ENCODE peak calls at places on chromosomes 4 and X, in seven cellular contexts. W is sigmoid colon, C is SK-N-SH, V is suprapubic skin, F is stomach, Z is transverse colon, N is esophagus muscularis mucosa. O is an unnamed sample.

GRCh38 chr4:68871772-68872441 is 56.1 kb downstream of the UGT2B10 start:
- DNase-seq in W (no peak), C (no peak), V (no peak), F (no peak), Z (no peak), N (no peak), O (no peak)

GRCh38 chr4:41156574-41156973 is 57.8 kb downstream of the APBB2 start:
- DNase-seq in W (no peak), C (no peak), V (no peak), F (no peak), Z (no peak), N (no peak), O (no peak)

GRCh38 chr4:11178433-11178832 is 250.3 kb downstream of the HS3ST1 start:
- DNase-seq in W (no peak), C (no peak), V (no peak), F (no peak), Z (no peak), N (no peak), O (no peak)

GRCh38 chrX:155216940-155217450 is 735 bp downstream of the VBP1 start:
- DNase-seq in W (no peak), C (peak), V (no peak), F (no peak), Z (no peak), N (no peak), O (no peak)

GRCh38 chr4:3442959-3443749 is 1.4 kb downstream of the HGFAC start:
- DNase-seq in W (no peak), C (peak), V (no peak), F (peak), Z (peak), N (no peak), O (peak)

GRCh38 chr4:54547299-54548097 is 110.3 kb upstream of the KIT start:
- DNase-seq in W (no peak), C (no peak), V (no peak), F (peak), Z (peak), N (no peak), O (no peak)

GRCh38 chrX:53088136-53088974 is 5.6 kb upstream of the KANTR start:
- DNase-seq in W (peak), C (peak), V (peak), F (peak), Z (peak), N (peak), O (peak)

GRCh38 chrX:105460366-105460765 is 239.9 kb upstream of the TEX13A start:
- DNase-seq in W (no peak), C (no peak), V (no peak), F (no peak), Z (no peak), N (no peak), O (no peak)

GRCh38 chrX:109710181-109710580 is 22.9 kb downstream of the ACSL4 start:
- DNase-seq in W (no peak), C (no peak), V (no peak), F (no peak), Z (no peak), N (no peak), O (no peak)

GRCh38 chr4:127783026-127783769 is 1.1 kb downstream of the HSPA4L start:
- DNase-seq in W (peak), C (peak), V (peak), F (peak), Z (peak), N (peak), O (no peak)

GRCh38 chr4:152956650-152957436 is 20.7 kb downstream of the FHDC1 start:
- DNase-seq in W (no peak), C (no peak), V (no peak), F (peak), Z (peak), N (no peak), O (no peak)

GRCh38 chr4:158122501-158122900 is 50.3 kb downstream of the GASK1B start:
- DNase-seq in W (no peak), C (no peak), V (no peak), F (no peak), Z (no peak), N (no peak), O (no peak)

GRCh38 chr4:165060938-165061337 is 7.3 kb downstream of the TRIM75 start:
- DNase-seq in W (no peak), C (no peak), V (no peak), F (no peak), Z (no peak), N (peak), O (no peak)

GRCh38 chr4:139913398-139913990 is 240.5 kb downstream of the MAML3 start:
- DNase-seq in W (no peak), C (no peak), V (no peak), F (peak), Z (no peak), N (no peak), O (no peak)

GRCh38 chr4:176187610-176188009 is 7.8 kb downstream of the SPATA4 start:
- DNase-seq in W (no peak), C (no peak), V (no peak), F (no peak), Z (no peak), N (no peak), O (no peak)

GRCh38 chrX:109485470-109486340 is 3.8 kb upstream of the GUCY2F start:
- DNase-seq in W (peak), C (peak), V (peak), F (peak), Z (peak), N (no peak), O (peak)

GRCh38 chr4:78907638-78908037 is 31.6 kb downstream of the PAQR3 start:
- DNase-seq in W (no peak), C (no peak), V (no peak), F (no peak), Z (no peak), N (no peak), O (no peak)

GRCh38 chr4:172648471-172648870 is 520.1 kb upstream of the GALNT7 start:
- DNase-seq in W (no peak), C (no peak), V (no peak), F (no peak), Z (no peak), N (no peak), O (no peak)

GRCh38 chr4:56787380-56787779 is 34.1 kb downstream of the SPINK2 start:
- DNase-seq in W (peak), C (no peak), V (no peak), F (no peak), Z (peak), N (no peak), O (no peak)

GRCh38 chr4:85595796-85596559 is 121.0 kb downstream of the ARHGAP24 start:
- DNase-seq in W (no peak), C (no peak), V (no peak), F (no peak), Z (no peak), N (no peak), O (no peak)

GRCh38 chr4:56892686-56893085 is 15.0 kb upstream of the REST start:
- DNase-seq in W (no peak), C (no peak), V (no peak), F (no peak), Z (no peak), N (no peak), O (no peak)

GRCh38 chrX:65677954-65678469 is 10.6 kb downstream of the MSN start:
- DNase-seq in W (peak), C (no peak), V (no peak), F (no peak), Z (no peak), N (no peak), O (no peak)

GRCh38 chr4:83490876-83491450 is 6.1 kb upstream of the ABRAXAS1 start:
- DNase-seq in W (no peak), C (peak), V (no peak), F (no peak), Z (no peak), N (no peak), O (no peak)

GRCh38 chrX:124103966-124104365 is 142.5 kb downstream of the STAG2 start:
- DNase-seq in W (no peak), C (no peak), V (no peak), F (no peak), Z (no peak), N (no peak), O (no peak)

GRCh38 chr4:139904406-139904805 is 238.8 kb downstream of the MGST2 start:
- DNase-seq in W (no peak), C (no peak), V (no peak), F (no peak), Z (no peak), N (no peak), O (no peak)

GRCh38 chr4:132275583-132276121 is 873.4 kb upstream of the PCDH10 start:
- DNase-seq in W (no peak), C (no peak), V (no peak), F (no peak), Z (no peak), N (no peak), O (no peak)

GRCh38 chrX:41275661-41276609 is 58.0 kb upstream of the DDX3X start:
- DNase-seq in W (peak), C (peak), V (peak), F (peak), Z (peak), N (peak), O (peak)

GRCh38 chrX:110853610-110854009 is 58.0 kb upstream of the CHRDL1 start:
- DNase-seq in W (no peak), C (peak), V (no peak), F (no peak), Z (no peak), N (no peak), O (no peak)

GRCh38 chrX:15816886-15817285 is 26.6 kb downstream of the ZRSR2 start:
- DNase-seq in W (no peak), C (peak), V (no peak), F (no peak), Z (no peak), N (no peak), O (no peak)

GRCh38 chr4:128880662-128881061 is 71.2 kb downstream of the JADE1 start:
- DNase-seq in W (no peak), C (no peak), V (no peak), F (no peak), Z (no peak), N (no peak), O (no peak)

GRCh38 chr4:60605651-60606354 is 594.3 kb upstream of the ADGRL3 start:
- DNase-seq in W (no peak), C (no peak), V (no peak), F (no peak), Z (no peak), N (no peak), O (no peak)

GRCh38 chr4:3082915-3083515 is 8.5 kb downstream of the HTT start:
- DNase-seq in W (no peak), C (no peak), V (no peak), F (no peak), Z (no peak), N (no peak), O (no peak)

GRCh38 chr4:140049924-140050681 is 103.9 kb downstream of the MAML3 start:
- DNase-seq in W (no peak), C (peak), V (no peak), F (no peak), Z (no peak), N (no peak), O (no peak)

GRCh38 chr4:107318078-107318477 is 282.0 kb upstream of the DKK2 start:
- DNase-seq in W (no peak), C (no peak), V (no peak), F (no peak), Z (no peak), N (no peak), O (no peak)

DNA sequence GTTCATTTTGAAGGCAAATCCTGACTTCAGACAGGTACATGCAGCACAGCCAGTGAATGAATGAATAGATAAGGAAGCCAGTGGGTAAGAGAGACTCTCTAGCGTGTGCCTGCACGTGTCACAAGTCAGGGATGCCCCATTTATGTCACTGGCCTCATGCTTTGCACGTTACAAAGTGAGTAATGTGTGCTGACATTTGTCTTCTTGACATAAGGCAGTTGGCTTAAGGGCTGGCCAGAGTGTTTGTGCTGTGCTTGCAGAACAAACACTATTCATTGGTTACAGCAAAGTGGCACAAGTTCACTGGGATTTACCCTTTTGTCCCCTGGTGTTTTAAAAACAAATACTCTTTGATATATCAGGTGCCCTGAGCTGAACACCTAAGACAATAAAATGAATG is 55.9 kb downstream of the CRMP1 start:
- DNase-seq in W (no peak), C (no peak), V (no peak), F (no peak), Z (no peak), N (no peak), O (no peak)
- TF ChIP-seq POLR2AphosphoS5 in W (no peak), C (no peak), V (no peak), F (no peak), Z (no peak), N (no peak), O (no peak)

GRCh38 chrX:69060631-69061408 is 104.4 kb downstream of the PJA1 start:
- DNase-seq in W (no peak), C (no peak), V (peak), F (peak), Z (peak), N (no peak), O (peak)
- TF ChIP-seq CTCF in W (no peak), C (peak), V (no peak), F (no peak), Z (peak), N (peak), O (peak)

GRCh38 chrX:46447384-46447783 is 97.8 kb downstream of the ZNF674 start:
- DNase-seq in W (no peak), C (no peak), V (no peak), F (no peak), Z (no peak), N (no peak), O (no peak)

GRCh38 chrX:46444011-46444410 is 101.2 kb downstream of the ZNF674 start:
- DNase-seq in W (no peak), C (no peak), V (no peak), F (no peak), Z (no peak), N (no peak), O (no peak)

DNA sequence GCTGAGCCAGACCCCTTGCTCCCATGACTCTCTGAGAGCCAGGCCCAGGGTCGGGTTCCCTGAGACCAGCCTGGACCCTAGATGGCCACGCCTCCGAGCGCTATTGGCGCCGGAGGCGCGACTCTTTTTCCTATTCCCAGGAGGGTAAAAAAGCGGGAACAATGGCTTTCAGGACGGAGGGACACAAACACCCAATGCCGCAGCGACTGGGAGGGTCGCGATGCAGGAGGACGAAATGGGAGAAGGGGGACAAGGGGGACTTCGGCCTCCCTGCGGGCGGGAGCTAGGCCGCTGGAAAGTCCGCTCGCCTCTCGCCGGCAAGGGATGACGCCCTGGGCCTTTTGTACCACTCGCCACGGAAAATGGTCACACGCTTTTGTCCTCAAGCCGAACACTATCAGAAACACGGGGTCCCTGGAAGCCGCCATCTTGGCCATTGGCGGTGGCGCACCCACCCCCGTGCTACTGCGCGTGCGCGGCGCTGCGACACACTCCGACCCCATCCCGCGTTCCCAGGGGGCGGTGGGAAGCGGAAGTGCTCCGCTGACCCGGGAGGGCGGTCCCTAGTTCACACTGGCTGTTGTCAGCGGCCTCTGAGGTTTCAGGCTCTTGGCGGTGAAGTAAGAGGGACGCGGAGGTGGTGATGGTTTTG is 98.4 kb downstream of the ZNF674 start:
- DNase-seq in W (peak), C (peak), V (peak), F (peak), Z (peak), N (peak), O (peak)
- TF ChIP-seq EP300 in W (no peak), C (no peak), V (no peak), F (no peak), Z (no peak), N (no peak), O (no peak)

GRCh38 chr4:75180790-75181776 is 248.2 kb downstream of the PARM1 start:
- DNase-seq in W (no peak), C (no peak), V (no peak), F (no peak), Z (peak), N (no peak), O (no peak)
- TF ChIP-seq POLR2AphosphoS5 in W (no peak), C (no peak), V (no peak), F (no peak), Z (no peak), N (no peak), O (no peak)

GRCh38 chr4:28565434-28565833 is 1704.8 kb downstream of the STIM2 start:
- DNase-seq in W (no peak), C (no peak), V (no peak), F (no peak), Z (no peak), N (no peak), O (no peak)
- TF ChIP-seq CTCF in W (no peak), C (no peak), V (no peak), F (no peak), Z (no peak), N (no peak), O (no peak)